ENCODE peak calls at places on chromosomes 1 and 21, in five cellular contexts. X, K, I, G and Y are unnamed samples.

GRCh38 chr1:111743679-111744101 is 4.5 kb upstream of the INKA2 start:
- DNase-seq in X (no peak), G (no peak), I (no peak), K (no peak), Y (no peak)

GRCh38 chr1:35222322-35223108 is 29.6 kb upstream of the SFPQ start:
- DNase-seq in K (no peak), I (peak), G (no peak), X (no peak), Y (no peak)

GRCh38 chr21:31614705-31615104 is 44.8 kb upstream of the SOD1 start:
- DNase-seq in G (no peak), I (no peak), X (no peak), K (no peak), Y (no peak)

GRCh38 chr1:30686236-30686635 is 37.1 kb downstream of the MATN1 start:
- DNase-seq in G (no peak), I (no peak), K (no peak), X (no peak), Y (peak)

GRCh38 chr1:12196641-12197482 is 30.1 kb downstream of the TNFRSF1B start:
- DNase-seq in K (no peak), I (no peak), G (no peak), X (no peak), Y (peak)

GRCh38 chr1:67060811-67061218 is 6.9 kb upstream of the SLC35D1 start:
- DNase-seq in G (no peak), I (no peak), X (peak), K (peak), Y (no peak)

GRCh38 chr1:7084232-7084894 is 299.1 kb downstream of the CAMTA1 start:
- DNase-seq in X (no peak), G (no peak), K (no peak), I (no peak), Y (peak)

GRCh38 chr1:229579101-229579651 is 20.7 kb upstream of the ABCB10 start:
- DNase-seq in G (no peak), I (peak), K (no peak), X (peak), Y (peak)

GRCh38 chr1:204326891-204327290 is 32.8 kb downstream of the PLEKHA6 start:
- DNase-seq in G (no peak), X (no peak), I (no peak), K (no peak), Y (peak)

GRCh38 chr1:50735443-50735842 is 224.6 kb downstream of the FAF1 start:
- DNase-seq in X (peak), G (no peak), I (peak), K (no peak), Y (peak)

GRCh38 chr1:214414691-214415090 is 133.7 kb downstream of the SMYD2 start:
- DNase-seq in K (no peak), I (no peak), X (no peak), G (peak), Y (no peak)

GRCh38 chr1:30743584-30744059 is 14.0 kb downstream of the LAPTM5 start:
- DNase-seq in G (peak), I (no peak), K (no peak), X (no peak), Y (no peak)

GRCh38 chr1:44645466-44646244 is 28.6 kb downstream of the TMEM53 start:
- DNase-seq in G (no peak), I (no peak), X (no peak), K (no peak), Y (no peak)

GRCh38 chr1:30516505-30516858 is 206.9 kb downstream of the MATN1 start:
- DNase-seq in K (no peak), G (no peak), I (no peak), X (no peak), Y (no peak)

GRCh38 chr21:29423521-29423920 is 124.8 kb downstream of the BACH1 start:
- DNase-seq in X (no peak), K (no peak), G (no peak), I (no peak), Y (no peak)

GRCh38 chr1:163628034-163628773 is 306.4 kb downstream of the NUF2 start:
- DNase-seq in X (no peak), I (no peak), K (no peak), G (no peak), Y (no peak)

GRCh38 chr1:9242338-9242969 is 7.9 kb downstream of the H6PD start:
- DNase-seq in I (no peak), K (no peak), G (no peak), X (no peak), Y (no peak)

GRCh38 chr1:20361805-20362381 is 71.2 kb downstream of the VWA5B1 start:
- DNase-seq in I (peak), X (peak), G (no peak), K (peak), Y (peak)

GRCh38 chr1:30324251-30325084 is 398.9 kb downstream of the MATN1 start:
- DNase-seq in I (no peak), X (no peak), G (no peak), K (no peak), Y (no peak)

GRCh38 chr1:2999138-2999537 is 22.1 kb upstream of the ACTRT2 start:
- DNase-seq in G (no peak), X (no peak), I (no peak), K (no peak), Y (no peak)

GRCh38 chr1:4661595-4661917 is 7.1 kb downstream of the AJAP1 start:
- DNase-seq in X (no peak), G (no peak), K (no peak), I (no peak), Y (no peak)

GRCh38 chr1:243742814-243743213 is 107.2 kb downstream of the AKT3 start:
- DNase-seq in K (no peak), X (peak), G (no peak), I (no peak), Y (no peak)

GRCh38 chr1:64965239-64966157 is 851 bp downstream of the JAK1 start:
- DNase-seq in K (no peak), I (peak), G (peak), X (peak), Y (peak)

GRCh38 chr1:228226956-228227791 is 19.3 kb downstream of the OBSCN start:
- DNase-seq in G (no peak), X (peak), K (no peak), I (no peak), Y (no peak)

GRCh38 chr1:228141082-228141870 is 1.2 kb downstream of the GUK1 start:
- DNase-seq in X (peak), G (peak), I (peak), K (no peak), Y (no peak)

GRCh38 chr21:42414553-42414927 is 10.8 kb downstream of the UBASH3A start:
- DNase-seq in X (no peak), K (no peak), G (no peak), I (no peak), Y (no peak)

GRCh38 chr1:94858276-94858675 is 38.1 kb downstream of the SLC44A3 start:
- DNase-seq in G (no peak), X (peak), I (no peak), K (no peak), Y (no peak)

GRCh38 chr21:33643658-33644311 is 1.5 kb downstream of the ITSN1 start:
- DNase-seq in G (no peak), K (no peak), X (peak), I (peak), Y (peak)

GRCh38 chr21:38413958-38414506 is 84.2 kb downstream of the ERG start:
- DNase-seq in X (no peak), K (no peak), G (no peak), I (no peak), Y (no peak)

GRCh38 chr1:171457412-171457811 is 27.9 kb upstream of the PRRC2C start:
- DNase-seq in K (no peak), X (peak), I (no peak), G (no peak), Y (peak)

GRCh38 chr1:117985239-117985638 is 55.7 kb downstream of the WDR3 start:
- DNase-seq in I (no peak), K (no peak), G (no peak), X (no peak), Y (no peak)

GRCh38 chr1:92298573-92299476 is at the start of the genes GLMN and RPAP2:
- DNase-seq in X (peak), G (peak), K (peak), I (peak), Y (peak)
- TF ChIP-seq CTCF in X (peak), G (peak), K (no peak), I (peak), Y (peak)

GRCh38 chr21:28212056-28212455 is 780.6 kb downstream of the LTN1 start:
- DNase-seq in K (no peak), G (no peak), X (no peak), I (no peak), Y (no peak)
- H3K9ac ChIP-seq in K (no peak), G (no peak), X (no peak), I (no peak), Y (no peak)

DNA sequence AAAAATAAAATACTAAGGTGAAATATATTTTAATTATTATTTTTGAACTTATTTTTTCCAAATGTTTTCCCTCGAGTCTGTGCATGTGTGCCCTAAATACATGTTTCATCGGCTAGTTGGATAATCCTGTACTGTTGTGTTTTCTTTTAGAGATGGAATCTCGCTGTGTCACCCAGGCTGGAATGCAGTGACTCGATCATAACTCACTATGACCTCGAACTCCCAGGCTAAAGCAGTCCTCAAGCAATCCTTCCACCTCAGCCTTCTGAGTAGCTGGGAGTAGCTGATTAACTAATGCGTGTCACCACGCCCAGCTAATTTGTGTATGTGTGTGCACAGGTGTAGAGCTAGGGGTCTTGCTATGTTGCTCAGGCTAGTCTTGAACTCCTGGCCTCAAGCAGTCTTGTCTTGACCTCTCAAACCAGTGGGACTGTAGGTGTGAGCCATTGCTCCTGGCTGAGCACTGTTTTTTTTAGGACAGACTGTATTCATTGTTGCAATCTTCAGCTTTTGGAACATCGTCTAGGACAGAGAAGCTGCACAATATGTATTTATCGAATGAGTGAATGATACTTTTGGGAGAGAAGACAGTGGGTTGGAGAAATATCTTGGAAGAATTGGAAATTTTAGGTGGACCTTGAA is 4.8 kb upstream of the TMCO1 start:
- DNase-seq in X (peak), I (no peak), G (peak), K (peak), Y (no peak)
- TF ChIP-seq EZH2phosphoT487 in X (no peak), I (no peak), G (no peak), K (no peak), Y (no peak)

GRCh38 chr1:169025412-169025811 is 81.1 kb upstream of the ATP1B1 start:
- DNase-seq in I (no peak), K (no peak), X (no peak), G (no peak), Y (no peak)
- TF ChIP-seq CTCF in I (no peak), K (no peak), X (no peak), G (no peak), Y (no peak)

GRCh38 chr1:202569393-202570322 is 140.6 kb downstream of the SYT2 start:
- DNase-seq in G (no peak), K (no peak), X (no peak), I (no peak), Y (no peak)

GRCh38 chr1:202565890-202566289 is 144.4 kb downstream of the SYT2 start:
- DNase-seq in K (no peak), G (peak), I (no peak), X (no peak), Y (no peak)

GRCh38 chr1:202564958-202565497 is 145.2 kb downstream of the SYT2 start:
- DNase-seq in I (peak), K (no peak), G (peak), X (no peak), Y (no peak)

GRCh38 chr1:202568466-202569196 is 141.6 kb downstream of the SYT2 start:
- DNase-seq in G (peak), K (no peak), X (no peak), I (no peak), Y (no peak)

DNA sequence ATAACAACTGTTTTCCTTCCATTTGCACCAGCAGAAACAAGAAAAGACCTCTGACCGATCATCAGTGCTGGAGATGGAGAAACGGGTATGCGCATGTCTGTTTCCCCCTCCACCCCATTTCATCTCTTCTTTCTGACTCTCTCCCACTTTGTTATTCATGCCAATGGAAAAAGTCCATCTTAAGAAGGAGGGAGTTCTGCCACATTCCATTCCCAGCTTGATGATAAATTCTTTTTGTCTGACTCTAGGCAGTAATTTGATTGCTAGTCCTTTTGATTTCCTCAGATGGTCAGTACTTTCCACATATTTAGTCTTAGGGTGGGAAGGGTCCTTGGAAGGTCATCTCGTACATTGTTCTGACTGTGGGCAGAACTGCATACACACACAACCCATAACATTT is 142.5 kb downstream of the SYT2 start:
- DNase-seq in G (no peak), I (no peak), K (no peak), X (no peak), Y (no peak)
- H3K9ac ChIP-seq in G (no peak), I (no peak), K (no peak), X (no peak), Y (no peak)